ENCODE peak calls at places on chromosomes 4 and X, in ten cellular contexts. O, C, J, S, U, G, Q, Y, L and D are unnamed samples.
A peak's percentile ranks its signal among the peaks of the same experiment; 100 is the strongest.

GRCh38 chr4:2254665-2255500 is 7.0 kb downstream of the MXD4 start:
- DNase-seq in L (no peak), G (no peak), C (peak; percentile 41), J (no peak), U (no peak), Y (no peak), Q (no peak), O (no peak), S (no peak), D (peak; percentile 11)

GRCh38 chr4:85842540-85842939 is 367.6 kb downstream of the ARHGAP24 start:
- DNase-seq in Y (peak; percentile 96), L (peak; percentile 17), C (no peak), J (peak; percentile 21), G (no peak), Q (no peak), U (no peak), O (no peak), S (peak; percentile 20), D (peak; percentile 38)

GRCh38 chr4:121108557-121108956 is 36.2 kb upstream of the NDNF start:
- DNase-seq in G (no peak), L (no peak), C (no peak), J (no peak), O (no peak), Y (no peak), U (no peak), Q (no peak), S (no peak), D (no peak)

GRCh38 chr4:154399259-154399974 is 92.2 kb downstream of the DCHS2 start:
- DNase-seq in Q (no peak), G (peak; percentile 22), L (no peak), O (no peak), J (no peak), S (peak; percentile 8), C (no peak), Y (no peak), U (no peak), D (no peak)

GRCh38 chr4:61427099-61427817 is 227.1 kb downstream of the ADGRL3 start:
- DNase-seq in J (no peak), Q (no peak), L (no peak), C (no peak), U (no peak), G (no peak), S (no peak), Y (no peak), O (no peak), D (no peak)

GRCh38 chrX:23959781-23960180 is 52.0 kb downstream of the CXorf58 start:
- DNase-seq in Y (no peak), J (no peak), O (no peak), Q (no peak), C (peak; percentile 57), U (no peak), G (no peak), L (peak; percentile 28), S (no peak), D (no peak)

GRCh38 chr4:147370473-147370872 is 110.4 kb upstream of the EDNRA start:
- DNase-seq in O (peak; percentile 55), L (no peak), J (no peak), Q (no peak), U (no peak), Y (no peak), S (peak; percentile 43), G (no peak), C (no peak), D (no peak)

GRCh38 chr4:1072830-1073446 is 40.4 kb downstream of the RNF212 start:
- DNase-seq in G (peak; percentile 67), Y (peak; percentile 79), Q (peak; percentile 80), C (peak; percentile 84), S (peak; percentile 53), J (peak; percentile 18), U (peak; percentile 77), O (no peak), L (peak; percentile 56), D (peak; percentile 45)

GRCh38 chr4:122744229-122744628 is 11.7 kb downstream of the BBS12 start:
- DNase-seq in O (no peak), C (no peak), Q (no peak), L (no peak), Y (no peak), U (no peak), S (peak; percentile 80), G (peak; percentile 50), J (no peak), D (no peak)

GRCh38 chrX:28920554-28920953 is 333.3 kb downstream of the IL1RAPL1 start:
- DNase-seq in G (no peak), Y (peak; percentile 47), Q (no peak), L (no peak), O (no peak), S (peak; percentile 8), U (peak; percentile 8), C (no peak), J (no peak), D (no peak)